ENCODE peak calls at places on chromosomes 13 and 19, in four cellular contexts. H is NCI-H1105, G is NCI-H1092, X is SW480. U is an unnamed sample.

GRCh38 chr13:110274687-110275086 is 32.3 kb downstream of the COL4A1 start:
- DNase-seq in X (no peak), G (no peak), H (no peak), U (no peak)

GRCh38 chr13:80572308-80572676 is 231.4 kb upstream of the SPRY2 start:
- DNase-seq in G (peak), H (peak), X (no peak), U (no peak)

GRCh38 chr13:114161028-114161556 is 18.0 kb upstream of the CFAP97D2 start:
- DNase-seq in G (no peak), X (no peak), H (no peak), U (no peak)

GRCh38 chr19:6186435-6186834 is 51.0 kb downstream of the ACSBG2 start:
- DNase-seq in H (no peak), G (no peak), X (no peak), U (no peak)

GRCh38 chr19:18985257-18985656 is 44.2 kb upstream of the HOMER3 start:
- DNase-seq in H (no peak), X (no peak), G (no peak), U (no peak)

GRCh38 chr19:6238643-6239281 is 41.0 kb downstream of the MLLT1 start:
- DNase-seq in G (peak), H (no peak), X (no peak), U (no peak)

GRCh38 chr13:112995395-112996091 is 26.5 kb downstream of the MCF2L start:
- DNase-seq in X (peak), H (no peak), G (no peak), U (peak)

GRCh38 chr13:51360489-51360888 is 21.0 kb downstream of the SERPINE3 start:
- DNase-seq in H (no peak), G (peak), X (no peak), U (no peak)

GRCh38 chr19:58088521-58089052 is 9.4 kb downstream of the ZSCAN18 start:
- DNase-seq in X (no peak), G (no peak), H (no peak), U (no peak)

GRCh38 chr13:76884167-76884566 is 2.0 kb downstream of the KCTD12 start:
- DNase-seq in H (no peak), G (peak), X (peak), U (peak)

GRCh38 chr13:21676611-21677021 is 5.7 kb downstream of the FGF9 start:
- DNase-seq in X (peak), H (no peak), G (no peak), U (peak)

GRCh38 chr19:46495789-46496099 is at the start of gene PNMA8B:
- DNase-seq in H (peak), G (peak), X (no peak), U (peak)

GRCh38 chr13:95564948-95565347 is 12.4 kb downstream of the CLDN10 start:
- DNase-seq in H (no peak), G (no peak), X (no peak), U (no peak)

GRCh38 chr19:16888629-16889371 is at the start of gene F2RL3:
- DNase-seq in G (no peak), X (peak), H (no peak), U (peak)

GRCh38 chr19:6891761-6892385 is 4.5 kb downstream of the ADGRE1 start:
- DNase-seq in G (no peak), H (no peak), X (no peak), U (no peak)

GRCh38 chr13:113853518-113854237 is 10.2 kb downstream of the GAS6 start:
- DNase-seq in X (no peak), G (no peak), H (no peak), U (no peak)

U was measured in DMS53.